ENCODE peak calls at places on chromosome 4, in four cellular contexts. B, E, F and Q are unnamed samples.

GRCh38 chr4:66034671-66035070 is 364.4 kb upstream of the EPHA5 start:
- DNase-seq in B (no peak), E (no peak), F (no peak), Q (no peak)

GRCh38 chr4:3868841-3869572 is 102.8 kb downstream of the ADRA2C start:
- DNase-seq in B (no peak), E (no peak), F (no peak), Q (no peak)

GRCh38 chr4:159101983-159102622 is 776 bp upstream of the RAPGEF2 start:
- DNase-seq in B (no peak), E (no peak), F (no peak), Q (no peak)

GRCh38 chr4:80026080-80026479 is 46.9 kb downstream of the ANTXR2 start:
- DNase-seq in B (no peak), E (no peak), F (no peak), Q (no peak)

GRCh38 chr4:168605411-168605810 is 108.6 kb downstream of the PALLD start:
- DNase-seq in B (no peak), E (no peak), F (no peak), Q (no peak)

GRCh38 chr4:82799006-82799881 is 648 bp upstream of the SCD5 start:
- DNase-seq in B (no peak), E (no peak), F (no peak), Q (no peak)

GRCh38 chr4:1505511-1506451 is 99.5 kb upstream of the NKX1-1 start:
- DNase-seq in B (no peak), E (no peak), F (no peak), Q (no peak)

GRCh38 chr4:67035501-67035900 is 509.8 kb downstream of the CENPC start:
- DNase-seq in B (no peak), E (no peak), F (peak; percentile 20), Q (no peak)

GRCh38 chr4:140943486-140943885 is 187.3 kb upstream of the TBC1D9 start:
- DNase-seq in B (no peak), E (no peak), F (no peak), Q (no peak)

GRCh38 chr4:149765630-149766029 is 50.0 kb downstream of the IQCM start:
- DNase-seq in B (no peak), E (no peak), F (no peak), Q (no peak)

GRCh38 chr4:59200992-59201391 is 1999.1 kb upstream of the ADGRL3 start:
- DNase-seq in B (no peak), E (no peak), F (no peak), Q (no peak)

GRCh38 chr4:156792462-156793085 is 179.0 kb downstream of the PDGFC start:
- DNase-seq in B (no peak), E (no peak), F (peak; percentile 71), Q (no peak)

GRCh38 chr4:145732416-145732815 is 52.5 kb downstream of the C4orf51 start:
- DNase-seq in B (no peak), E (no peak), F (no peak), Q (no peak)

GRCh38 chr4:122930877-122931276 is 8.5 kb upstream of the NUDT6 start:
- DNase-seq in B (no peak), E (no peak), F (no peak), Q (no peak)

GRCh38 chr4:36011381-36011780 is 232.9 kb downstream of the ARAP2 start:
- DNase-seq in B (no peak), E (no peak), F (no peak), Q (no peak)

GRCh38 chr4:155392486-155393184 is 15.9 kb upstream of the MAP9 start:
- DNase-seq in B (no peak), E (no peak), F (peak; percentile 7), Q (no peak)

GRCh38 chr4:56424697-56425514 is 10.5 kb downstream of the PPAT start:
- DNase-seq in B (no peak), E (no peak), F (no peak), Q (no peak)

GRCh38 chr4:123994917-123995316 is 598.3 kb downstream of the SPRY1 start:
- DNase-seq in B (no peak), E (no peak), F (no peak), Q (no peak)

GRCh38 chr4:86441175-86441960 is 81.5 kb upstream of the MAPK10 start:
- DNase-seq in B (no peak), E (peak; percentile 16), F (no peak), Q (no peak)

GRCh38 chr4:153222162-153222789 is 18.0 kb downstream of the TRIM2 start:
- DNase-seq in B (peak; percentile 16), E (no peak), F (no peak), Q (no peak)

GRCh38 chr4:187995322-187996207 is at the start of gene ZFP42:
- DNase-seq in B (no peak), E (no peak), F (no peak), Q (no peak)

GRCh38 chr4:30256105-30256828 is 463.9 kb upstream of the PCDH7 start:
- DNase-seq in B (no peak), E (no peak), F (no peak), Q (no peak)

GRCh38 chr4:3226467-3226866 is 22.5 kb upstream of the MSANTD1 start:
- DNase-seq in B (no peak), E (no peak), F (no peak), Q (no peak)

GRCh38 chr4:19774690-19775256 is 476.9 kb upstream of the SLIT2 start:
- DNase-seq in B (no peak), E (no peak), F (no peak), Q (no peak)

GRCh38 chr4:67668315-67668714 is 32.6 kb downstream of the UBA6 start:
- DNase-seq in B (no peak), E (no peak), F (no peak), Q (no peak)

GRCh38 chr4:21888195-21888976 is 60.2 kb downstream of the KCNIP4 start:
- DNase-seq in B (no peak), E (no peak), F (no peak), Q (no peak)

GRCh38 chr4:40557741-40558140 is 71.9 kb downstream of the RBM47 start:
- DNase-seq in B (no peak), E (no peak), F (no peak), Q (no peak)

GRCh38 chr4:15336410-15337184 is 91.2 kb upstream of the C1QTNF7 start:
- DNase-seq in B (no peak), E (no peak), F (no peak), Q (no peak)

GRCh38 chr4:145248502-145248901 is 68.1 kb upstream of the OTUD4 start:
- DNase-seq in B (no peak), E (no peak), F (no peak), Q (no peak)

GRCh38 chr4:41594439-41594838 is 56.5 kb downstream of the LIMCH1 start:
- DNase-seq in B (no peak), E (no peak), F (no peak), Q (no peak)

GRCh38 chr4:103076777-103077347 is 301 bp upstream of the SLC9B2 start:
- DNase-seq in B (no peak), E (no peak), F (no peak), Q (no peak)

GRCh38 chr4:126736133-126736518 is 896.6 kb upstream of the INTU start:
- DNase-seq in B (no peak), E (no peak), F (no peak), Q (no peak)

GRCh38 chr4:2696423-2696822 is 59.7 kb downstream of the TNIP2 start:
- DNase-seq in B (peak; percentile 64), E (peak; percentile 96), F (no peak), Q (peak; percentile 75)

GRCh38 chr4:54082168-54082567 is 17.8 kb upstream of the CHIC2 start:
- DNase-seq in B (no peak), E (no peak), F (peak; percentile 95), Q (no peak)
- TF ChIP-seq POLR2A in B (no peak), E (no peak), F (no peak), Q (no peak)

GRCh38 chr4:170226288-170226687 is 136.5 kb upstream of the AADAT start:
- DNase-seq in B (no peak), E (no peak), F (no peak), Q (no peak)
- TF ChIP-seq POLR2AphosphoS5 in B (no peak), E (no peak), F (no peak), Q (no peak)

DNA sequence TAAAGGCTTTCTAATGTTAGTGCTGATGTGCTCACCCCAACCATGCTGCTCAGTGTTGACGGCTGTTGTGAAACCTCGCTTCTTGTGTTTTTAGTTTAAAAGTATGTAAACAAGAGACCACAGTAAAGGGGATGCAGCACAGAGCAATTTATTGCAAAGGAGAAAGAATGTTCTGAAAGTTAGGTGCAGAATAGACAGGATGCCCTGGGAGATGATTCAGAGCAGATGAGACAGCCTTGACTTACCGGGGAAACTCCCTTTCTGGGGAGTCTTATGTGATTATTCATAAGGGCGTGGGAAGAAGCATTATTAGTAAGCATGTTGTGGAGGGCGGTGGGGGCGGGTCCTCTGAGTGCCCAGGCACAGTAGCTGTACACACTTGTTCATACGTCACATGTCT is 47.7 kb downstream of the EVC start:
- DNase-seq in B (no peak), E (peak; percentile 37), F (no peak), Q (no peak)
- TF ChIP-seq TAF1 in B (no peak), E (no peak), F (no peak), Q (no peak)

GRCh38 chr4:107997001-107997788 is 7.5 kb downstream of the HADH start:
- DNase-seq in B (no peak), E (no peak), F (no peak), Q (no peak)
- TF ChIP-seq POLR2A in B (no peak), E (no peak), F (no peak), Q (no peak)

DNA sequence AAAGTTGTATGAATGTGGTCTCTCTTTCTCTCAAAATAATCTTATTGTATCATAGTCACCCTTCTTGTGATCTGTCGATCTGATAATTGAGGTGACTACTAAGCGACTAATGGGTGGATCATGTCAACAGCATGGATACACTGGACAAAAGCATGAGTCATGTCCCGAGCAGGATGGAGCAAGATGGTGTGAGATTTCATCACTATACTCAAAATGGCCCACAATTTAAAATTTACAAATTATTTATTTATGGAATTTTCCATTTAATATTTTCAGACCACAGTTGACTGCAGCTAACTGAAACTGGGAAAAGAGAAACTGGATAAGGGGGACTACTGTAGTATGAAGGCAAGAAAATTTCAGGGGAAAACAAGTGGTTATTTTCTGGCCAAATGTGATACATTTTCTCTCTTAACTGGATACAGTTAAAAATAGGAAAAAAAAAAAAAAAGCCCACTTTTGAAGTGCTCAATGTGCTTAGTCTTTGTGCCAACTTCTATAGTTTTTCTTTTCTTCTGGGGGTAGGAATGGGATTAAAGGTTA is 25.3 kb downstream of the FAM241A start:
- DNase-seq in B (no peak), E (no peak), F (peak; percentile 43), Q (no peak)
- TF ChIP-seq POLR2AphosphoS5 in B (no peak), E (no peak), F (no peak), Q (no peak)

DNA sequence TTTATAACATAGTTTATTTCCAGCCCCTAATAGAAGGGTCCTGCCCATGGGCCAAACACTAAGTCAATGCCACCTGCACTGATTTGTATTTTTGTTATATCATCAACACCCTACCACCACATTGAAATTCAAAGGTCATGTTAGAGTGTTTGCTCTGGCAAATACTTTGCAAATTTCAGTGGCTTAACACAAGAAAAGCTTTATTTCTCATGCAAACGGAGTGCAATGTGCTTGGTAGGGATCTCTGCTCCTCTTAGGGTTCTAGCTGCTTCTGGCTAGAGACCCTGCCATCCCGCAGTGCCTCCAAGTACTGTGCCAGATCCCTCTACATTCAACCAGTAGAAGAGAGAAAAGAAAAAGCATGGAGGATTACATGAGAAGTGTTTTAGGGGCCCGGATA is 230.8 kb upstream of the TET2 start:
- DNase-seq in B (no peak), E (no peak), F (peak; percentile 12), Q (no peak)
- TF ChIP-seq TAF1 in B (no peak), E (no peak), F (no peak), Q (no peak)

GRCh38 chr4:8113611-8114343 is 44.8 kb downstream of the ABLIM2 start:
- DNase-seq in B (no peak), E (no peak), F (no peak), Q (no peak)
- TF ChIP-seq POLR2A in B (no peak), E (no peak), F (no peak), Q (no peak)